ENCODE peak calls at places on chromosomes 2 and 18, in five cellular contexts. One of them, this sample, is unnamed.

GRCh38 chr2:98039085-98039756 is 43.5 kb upstream of the TMEM131 start:
- DNase-seq in activated naive CD4-positive, alpha-beta T cell treated with Interleukin-2 at 50 U/mL for 16 hours: no peak
- DNase-seq in cardiac fibroblast: no peak
- DNase-seq in activated effector memory CD4-positive, alpha-beta T cell treated with anti-CD3 and anti-CD28 coated beads, Interleukin-2, amount 50 U/mL, for 16 hours: no peak
- DNase-seq in GM13977: no peak
- DNase-seq in this sample: no peak

GRCh38 chr2:60538136-60538535 is 15.3 kb downstream of the BCL11A start:
- DNase-seq in activated naive CD4-positive, alpha-beta T cell treated with Interleukin-2 at 50 U/mL for 16 hours: no peak
- DNase-seq in cardiac fibroblast: no peak
- DNase-seq in GM13977: no peak
- DNase-seq in activated effector memory CD4-positive, alpha-beta T cell treated with anti-CD3 and anti-CD28 coated beads, Interleukin-2, amount 50 U/mL, for 16 hours: no peak
- DNase-seq in this sample: no peak

GRCh38 chr2:25537526-25537925 is 135.9 kb downstream of the DTNB start:
- DNase-seq in GM13977: no peak
- DNase-seq in activated naive CD4-positive, alpha-beta T cell treated with Interleukin-2 at 50 U/mL for 16 hours: no peak
- DNase-seq in cardiac fibroblast: no peak
- DNase-seq in activated effector memory CD4-positive, alpha-beta T cell treated with anti-CD3 and anti-CD28 coated beads, Interleukin-2, amount 50 U/mL, for 16 hours: no peak
- DNase-seq in this sample: no peak

GRCh38 chr2:135657806-135658582 is 83.7 kb upstream of the UBXN4 start:
- DNase-seq in cardiac fibroblast: no peak
- DNase-seq in GM13977: no peak
- DNase-seq in activated naive CD4-positive, alpha-beta T cell treated with Interleukin-2 at 50 U/mL for 16 hours: peak
- DNase-seq in activated effector memory CD4-positive, alpha-beta T cell treated with anti-CD3 and anti-CD28 coated beads, Interleukin-2, amount 50 U/mL, for 16 hours: peak
- DNase-seq in this sample: peak

GRCh38 chr2:10337449-10337848 is 34.7 kb downstream of the HPCAL1 start:
- DNase-seq in cardiac fibroblast: no peak
- DNase-seq in activated effector memory CD4-positive, alpha-beta T cell treated with anti-CD3 and anti-CD28 coated beads, Interleukin-2, amount 50 U/mL, for 16 hours: no peak
- DNase-seq in GM13977: no peak
- DNase-seq in activated naive CD4-positive, alpha-beta T cell treated with Interleukin-2 at 50 U/mL for 16 hours: no peak
- DNase-seq in this sample: no peak

GRCh38 chr2:1366546-1367134 is 46.6 kb upstream of the TPO start:
- DNase-seq in activated effector memory CD4-positive, alpha-beta T cell treated with anti-CD3 and anti-CD28 coated beads, Interleukin-2, amount 50 U/mL, for 16 hours: no peak
- DNase-seq in activated naive CD4-positive, alpha-beta T cell treated with Interleukin-2 at 50 U/mL for 16 hours: no peak
- DNase-seq in cardiac fibroblast: no peak
- DNase-seq in GM13977: no peak
- DNase-seq in this sample: peak

GRCh38 chr2:191049728-191050639 is 36.0 kb upstream of the STAT1 start:
- DNase-seq in activated naive CD4-positive, alpha-beta T cell treated with Interleukin-2 at 50 U/mL for 16 hours: no peak
- DNase-seq in cardiac fibroblast: peak
- DNase-seq in GM13977: peak
- DNase-seq in activated effector memory CD4-positive, alpha-beta T cell treated with anti-CD3 and anti-CD28 coated beads, Interleukin-2, amount 50 U/mL, for 16 hours: no peak
- DNase-seq in this sample: no peak

GRCh38 chr2:224173882-224174415 is 134.9 kb upstream of the SERPINE2 start:
- DNase-seq in activated naive CD4-positive, alpha-beta T cell treated with Interleukin-2 at 50 U/mL for 16 hours: no peak
- DNase-seq in GM13977: no peak
- DNase-seq in activated effector memory CD4-positive, alpha-beta T cell treated with anti-CD3 and anti-CD28 coated beads, Interleukin-2, amount 50 U/mL, for 16 hours: no peak
- DNase-seq in cardiac fibroblast: no peak
- DNase-seq in this sample: no peak

GRCh38 chr18:39799010-39799409 is 2156.0 kb upstream of the PIK3C3 start:
- DNase-seq in activated naive CD4-positive, alpha-beta T cell treated with Interleukin-2 at 50 U/mL for 16 hours: no peak
- DNase-seq in cardiac fibroblast: no peak
- DNase-seq in activated effector memory CD4-positive, alpha-beta T cell treated with anti-CD3 and anti-CD28 coated beads, Interleukin-2, amount 50 U/mL, for 16 hours: no peak
- DNase-seq in GM13977: no peak
- DNase-seq in this sample: no peak

GRCh38 chr2:218149865-218150264 is 16.9 kb downstream of the CXCR1 start:
- DNase-seq in GM13977: no peak
- DNase-seq in activated naive CD4-positive, alpha-beta T cell treated with Interleukin-2 at 50 U/mL for 16 hours: no peak
- DNase-seq in cardiac fibroblast: no peak
- DNase-seq in activated effector memory CD4-positive, alpha-beta T cell treated with anti-CD3 and anti-CD28 coated beads, Interleukin-2, amount 50 U/mL, for 16 hours: no peak
- DNase-seq in this sample: no peak

GRCh38 chr2:16396171-16396570 is 269.5 kb downstream of the CYRIA start:
- DNase-seq in cardiac fibroblast: no peak
- DNase-seq in GM13977: no peak
- DNase-seq in activated effector memory CD4-positive, alpha-beta T cell treated with anti-CD3 and anti-CD28 coated beads, Interleukin-2, amount 50 U/mL, for 16 hours: no peak
- DNase-seq in activated naive CD4-positive, alpha-beta T cell treated with Interleukin-2 at 50 U/mL for 16 hours: no peak
- DNase-seq in this sample: no peak

GRCh38 chr2:63743170-63743975 is 98.3 kb upstream of the UGP2 start:
- DNase-seq in cardiac fibroblast: no peak
- DNase-seq in activated effector memory CD4-positive, alpha-beta T cell treated with anti-CD3 and anti-CD28 coated beads, Interleukin-2, amount 50 U/mL, for 16 hours: no peak
- DNase-seq in activated naive CD4-positive, alpha-beta T cell treated with Interleukin-2 at 50 U/mL for 16 hours: no peak
- DNase-seq in GM13977: no peak
- DNase-seq in this sample: no peak

GRCh38 chr2:227774011-227774624 is 28.4 kb downstream of the SCYGR8 start:
- DNase-seq in GM13977: peak
- DNase-seq in activated effector memory CD4-positive, alpha-beta T cell treated with anti-CD3 and anti-CD28 coated beads, Interleukin-2, amount 50 U/mL, for 16 hours: no peak
- DNase-seq in cardiac fibroblast: no peak
- DNase-seq in activated naive CD4-positive, alpha-beta T cell treated with Interleukin-2 at 50 U/mL for 16 hours: peak
- DNase-seq in this sample: peak

GRCh38 chr2:119426801-119427395 is 4.8 kb upstream of the TMEM37 start:
- DNase-seq in cardiac fibroblast: no peak
- DNase-seq in activated effector memory CD4-positive, alpha-beta T cell treated with anti-CD3 and anti-CD28 coated beads, Interleukin-2, amount 50 U/mL, for 16 hours: no peak
- DNase-seq in GM13977: no peak
- DNase-seq in activated naive CD4-positive, alpha-beta T cell treated with Interleukin-2 at 50 U/mL for 16 hours: no peak
- DNase-seq in this sample: no peak

GRCh38 chr2:56540901-56541300 is 357.1 kb downstream of the CCDC85A start:
- DNase-seq in cardiac fibroblast: no peak
- DNase-seq in activated naive CD4-positive, alpha-beta T cell treated with Interleukin-2 at 50 U/mL for 16 hours: no peak
- DNase-seq in GM13977: no peak
- DNase-seq in activated effector memory CD4-positive, alpha-beta T cell treated with anti-CD3 and anti-CD28 coated beads, Interleukin-2, amount 50 U/mL, for 16 hours: no peak
- DNase-seq in this sample: no peak

GRCh38 chr2:176483481-176483880 is 214.2 kb downstream of the MTX2 start:
- DNase-seq in activated effector memory CD4-positive, alpha-beta T cell treated with anti-CD3 and anti-CD28 coated beads, Interleukin-2, amount 50 U/mL, for 16 hours: no peak
- DNase-seq in GM13977: no peak
- DNase-seq in cardiac fibroblast: no peak
- DNase-seq in activated naive CD4-positive, alpha-beta T cell treated with Interleukin-2 at 50 U/mL for 16 hours: no peak
- DNase-seq in this sample: no peak

GRCh38 chr2:218295029-218295428 is 2.7 kb upstream of the TMBIM1 start:
- DNase-seq in cardiac fibroblast: peak
- DNase-seq in activated effector memory CD4-positive, alpha-beta T cell treated with anti-CD3 and anti-CD28 coated beads, Interleukin-2, amount 50 U/mL, for 16 hours: no peak
- DNase-seq in GM13977: no peak
- DNase-seq in activated naive CD4-positive, alpha-beta T cell treated with Interleukin-2 at 50 U/mL for 16 hours: no peak
- DNase-seq in this sample: no peak

GRCh38 chr18:78986018-78986481 is 6.4 kb downstream of the SALL3 start:
- DNase-seq in activated naive CD4-positive, alpha-beta T cell treated with Interleukin-2 at 50 U/mL for 16 hours: no peak
- DNase-seq in cardiac fibroblast: peak
- DNase-seq in activated effector memory CD4-positive, alpha-beta T cell treated with anti-CD3 and anti-CD28 coated beads, Interleukin-2, amount 50 U/mL, for 16 hours: no peak
- DNase-seq in GM13977: no peak
- DNase-seq in this sample: peak

GRCh38 chr2:189506514-189506976 is 65.3 kb downstream of the WDR75 start:
- DNase-seq in activated naive CD4-positive, alpha-beta T cell treated with Interleukin-2 at 50 U/mL for 16 hours: no peak
- DNase-seq in GM13977: no peak
- DNase-seq in activated effector memory CD4-positive, alpha-beta T cell treated with anti-CD3 and anti-CD28 coated beads, Interleukin-2, amount 50 U/mL, for 16 hours: no peak
- DNase-seq in cardiac fibroblast: no peak
- DNase-seq in this sample: peak

GRCh38 chr18:56298935-56299334 is 339.5 kb downstream of the TXNL1 start:
- DNase-seq in cardiac fibroblast: peak
- DNase-seq in activated naive CD4-positive, alpha-beta T cell treated with Interleukin-2 at 50 U/mL for 16 hours: no peak
- DNase-seq in GM13977: no peak
- DNase-seq in activated effector memory CD4-positive, alpha-beta T cell treated with anti-CD3 and anti-CD28 coated beads, Interleukin-2, amount 50 U/mL, for 16 hours: no peak
- DNase-seq in this sample: no peak

GRCh38 chr2:65661980-65662653 is 229.7 kb upstream of the SPRED2 start:
- DNase-seq in activated naive CD4-positive, alpha-beta T cell treated with Interleukin-2 at 50 U/mL for 16 hours: no peak
- DNase-seq in cardiac fibroblast: peak
- DNase-seq in activated effector memory CD4-positive, alpha-beta T cell treated with anti-CD3 and anti-CD28 coated beads, Interleukin-2, amount 50 U/mL, for 16 hours: no peak
- DNase-seq in GM13977: no peak
- DNase-seq in this sample: no peak

GRCh38 chr18:31553800-31554199 is 37.9 kb upstream of the TTR start:
- DNase-seq in activated effector memory CD4-positive, alpha-beta T cell treated with anti-CD3 and anti-CD28 coated beads, Interleukin-2, amount 50 U/mL, for 16 hours: no peak
- DNase-seq in GM13977: no peak
- DNase-seq in cardiac fibroblast: no peak
- DNase-seq in activated naive CD4-positive, alpha-beta T cell treated with Interleukin-2 at 50 U/mL for 16 hours: no peak
- DNase-seq in this sample: no peak

GRCh38 chr18:44786697-44787096 is 106.0 kb downstream of the SETBP1 start:
- DNase-seq in GM13977: peak
- DNase-seq in activated effector memory CD4-positive, alpha-beta T cell treated with anti-CD3 and anti-CD28 coated beads, Interleukin-2, amount 50 U/mL, for 16 hours: no peak
- DNase-seq in activated naive CD4-positive, alpha-beta T cell treated with Interleukin-2 at 50 U/mL for 16 hours: no peak
- DNase-seq in cardiac fibroblast: no peak
- DNase-seq in this sample: no peak

GRCh38 chr2:136238552-136239346 is 120.8 kb upstream of the CXCR4 start:
- DNase-seq in cardiac fibroblast: peak
- DNase-seq in activated naive CD4-positive, alpha-beta T cell treated with Interleukin-2 at 50 U/mL for 16 hours: peak
- DNase-seq in GM13977: peak
- DNase-seq in activated effector memory CD4-positive, alpha-beta T cell treated with anti-CD3 and anti-CD28 coated beads, Interleukin-2, amount 50 U/mL, for 16 hours: peak
- DNase-seq in this sample: peak

GRCh38 chr2:179981085-179981484 is 26.0 kb downstream of the CWC22 start:
- DNase-seq in activated effector memory CD4-positive, alpha-beta T cell treated with anti-CD3 and anti-CD28 coated beads, Interleukin-2, amount 50 U/mL, for 16 hours: no peak
- DNase-seq in activated naive CD4-positive, alpha-beta T cell treated with Interleukin-2 at 50 U/mL for 16 hours: no peak
- DNase-seq in cardiac fibroblast: peak
- DNase-seq in GM13977: no peak
- DNase-seq in this sample: no peak

GRCh38 chr18:69567813-69568488 is 167.3 kb downstream of the DOK6 start:
- DNase-seq in GM13977: no peak
- DNase-seq in cardiac fibroblast: peak
- DNase-seq in activated naive CD4-positive, alpha-beta T cell treated with Interleukin-2 at 50 U/mL for 16 hours: no peak
- DNase-seq in activated effector memory CD4-positive, alpha-beta T cell treated with anti-CD3 and anti-CD28 coated beads, Interleukin-2, amount 50 U/mL, for 16 hours: no peak
- DNase-seq in this sample: no peak

GRCh38 chr18:41265047-41265446 is 690.0 kb upstream of the PIK3C3 start:
- DNase-seq in activated naive CD4-positive, alpha-beta T cell treated with Interleukin-2 at 50 U/mL for 16 hours: no peak
- DNase-seq in activated effector memory CD4-positive, alpha-beta T cell treated with anti-CD3 and anti-CD28 coated beads, Interleukin-2, amount 50 U/mL, for 16 hours: no peak
- DNase-seq in cardiac fibroblast: peak
- DNase-seq in GM13977: no peak
- DNase-seq in this sample: no peak

GRCh38 chr2:86703704-86704370 is 16.3 kb upstream of the RMND5A start:
- DNase-seq in GM13977: no peak
- DNase-seq in activated naive CD4-positive, alpha-beta T cell treated with Interleukin-2 at 50 U/mL for 16 hours: no peak
- DNase-seq in activated effector memory CD4-positive, alpha-beta T cell treated with anti-CD3 and anti-CD28 coated beads, Interleukin-2, amount 50 U/mL, for 16 hours: no peak
- DNase-seq in cardiac fibroblast: peak
- DNase-seq in this sample: no peak

GRCh38 chr18:75216212-75216925 is 5.8 kb downstream of the TSHZ1 start:
- DNase-seq in activated effector memory CD4-positive, alpha-beta T cell treated with anti-CD3 and anti-CD28 coated beads, Interleukin-2, amount 50 U/mL, for 16 hours: no peak
- DNase-seq in cardiac fibroblast: no peak
- DNase-seq in GM13977: no peak
- DNase-seq in activated naive CD4-positive, alpha-beta T cell treated with Interleukin-2 at 50 U/mL for 16 hours: no peak
- DNase-seq in this sample: no peak

GRCh38 chr18:23648930-23649622 is 13.6 kb downstream of the ANKRD29 start:
- DNase-seq in cardiac fibroblast: no peak
- DNase-seq in activated naive CD4-positive, alpha-beta T cell treated with Interleukin-2 at 50 U/mL for 16 hours: no peak
- DNase-seq in GM13977: no peak
- DNase-seq in activated effector memory CD4-positive, alpha-beta T cell treated with anti-CD3 and anti-CD28 coated beads, Interleukin-2, amount 50 U/mL, for 16 hours: no peak
- DNase-seq in this sample: no peak

GRCh38 chr2:238771193-238771592 is 76.7 kb upstream of the TWIST2 start:
- DNase-seq in activated effector memory CD4-positive, alpha-beta T cell treated with anti-CD3 and anti-CD28 coated beads, Interleukin-2, amount 50 U/mL, for 16 hours: no peak
- DNase-seq in GM13977: no peak
- DNase-seq in cardiac fibroblast: peak
- DNase-seq in activated naive CD4-positive, alpha-beta T cell treated with Interleukin-2 at 50 U/mL for 16 hours: no peak
- DNase-seq in this sample: no peak

GRCh38 chr2:160073284-160073888 is 11.0 kb upstream of the PLA2R1 start:
- DNase-seq in GM13977: no peak
- DNase-seq in cardiac fibroblast: no peak
- DNase-seq in activated naive CD4-positive, alpha-beta T cell treated with Interleukin-2 at 50 U/mL for 16 hours: no peak
- DNase-seq in activated effector memory CD4-positive, alpha-beta T cell treated with anti-CD3 and anti-CD28 coated beads, Interleukin-2, amount 50 U/mL, for 16 hours: no peak
- DNase-seq in this sample: no peak

GRCh38 chr2:86596118-86596517 is 27.5 kb downstream of the RNF103 start:
- DNase-seq in activated naive CD4-positive, alpha-beta T cell treated with Interleukin-2 at 50 U/mL for 16 hours: no peak
- DNase-seq in GM13977: no peak
- DNase-seq in activated effector memory CD4-positive, alpha-beta T cell treated with anti-CD3 and anti-CD28 coated beads, Interleukin-2, amount 50 U/mL, for 16 hours: no peak
- DNase-seq in cardiac fibroblast: no peak
- DNase-seq in this sample: no peak

This sample was measured in stimulated activated CD4-positive, alpha-beta T cell treated with anti-CD3 and anti-CD28 coated beads, Interleukin-15, amount 100 ng/mL, for 24 hours.